ENCODE peak calls at places on chromosome 2, in four cellular contexts. One of them, this sample, is unnamed.

GRCh38 chr2:85131116-85131515 is 2.1 kb upstream of the TCF7L1 start:
- DNase-seq in caudate nucleus: no peak
- DNase-seq in left ventricle myocardium superior: no peak
- DNase-seq in neural crest cell: peak
- DNase-seq in this sample: peak

GRCh38 chr2:85698184-85698879 is 4.2 kb downstream of the GNLY start:
- DNase-seq in caudate nucleus: no peak
- DNase-seq in left ventricle myocardium superior: no peak
- DNase-seq in neural crest cell: no peak
- DNase-seq in this sample: no peak

GRCh38 chr2:188238386-188238785 is 53.3 kb upstream of the GULP1 start:
- DNase-seq in caudate nucleus: no peak
- DNase-seq in left ventricle myocardium superior: no peak
- DNase-seq in neural crest cell: no peak
- DNase-seq in this sample: no peak

GRCh38 chr2:20169796-20170467 is 55.0 kb downstream of the SDC1 start:
- DNase-seq in caudate nucleus: no peak
- DNase-seq in left ventricle myocardium superior: no peak
- DNase-seq in neural crest cell: no peak
- DNase-seq in this sample: no peak

GRCh38 chr2:64952896-64953482 is 36.2 kb upstream of the SLC1A4 start:
- DNase-seq in caudate nucleus: no peak
- DNase-seq in left ventricle myocardium superior: no peak
- DNase-seq in neural crest cell: no peak
- DNase-seq in this sample: no peak

GRCh38 chr2:207869784-207870778 is 100.4 kb upstream of the FZD5 start:
- DNase-seq in caudate nucleus: no peak
- DNase-seq in left ventricle myocardium superior: no peak
- DNase-seq in neural crest cell: no peak
- DNase-seq in this sample: no peak

GRCh38 chr2:53437371-53437770 is 330.2 kb upstream of the CHAC2 start:
- DNase-seq in caudate nucleus: no peak
- DNase-seq in left ventricle myocardium superior: no peak
- DNase-seq in neural crest cell: no peak
- DNase-seq in this sample: no peak

GRCh38 chr2:14827226-14828023 is 194.9 kb downstream of the LRATD1 start:
- DNase-seq in caudate nucleus: no peak
- DNase-seq in left ventricle myocardium superior: no peak
- DNase-seq in neural crest cell: no peak
- DNase-seq in this sample: no peak

GRCh38 chr2:235666240-235666781 is 172.5 kb downstream of the AGAP1 start:
- DNase-seq in caudate nucleus: no peak
- DNase-seq in left ventricle myocardium superior: no peak
- DNase-seq in neural crest cell: peak
- DNase-seq in this sample: peak

GRCh38 chr2:224973112-224974016 is 68.9 kb downstream of the DOCK10 start:
- DNase-seq in caudate nucleus: no peak
- DNase-seq in left ventricle myocardium superior: no peak
- DNase-seq in neural crest cell: no peak
- DNase-seq in this sample: no peak

GRCh38 chr2:121367246-121367900 is 82.4 kb upstream of the TFCP2L1 start:
- DNase-seq in caudate nucleus: no peak
- DNase-seq in left ventricle myocardium superior: no peak
- DNase-seq in neural crest cell: no peak
- DNase-seq in this sample: no peak

GRCh38 chr2:26189751-26190150 is 16.9 kb downstream of the GAREM2 start:
- DNase-seq in caudate nucleus: no peak
- DNase-seq in left ventricle myocardium superior: no peak
- DNase-seq in neural crest cell: no peak
- DNase-seq in this sample: no peak

GRCh38 chr2:101149241-101150192 is 1.7 kb downstream of the TBC1D8 start:
- DNase-seq in caudate nucleus: no peak
- DNase-seq in left ventricle myocardium superior: no peak
- DNase-seq in neural crest cell: no peak
- DNase-seq in this sample: no peak

GRCh38 chr2:231315896-231316295 is 79.6 kb upstream of the B3GNT7 start:
- DNase-seq in caudate nucleus: no peak
- DNase-seq in left ventricle myocardium superior: no peak
- DNase-seq in neural crest cell: no peak
- DNase-seq in this sample: no peak

GRCh38 chr2:112751451-112752197 is 12.8 kb downstream of the CKAP2L start:
- DNase-seq in caudate nucleus: no peak
- DNase-seq in left ventricle myocardium superior: no peak
- DNase-seq in neural crest cell: no peak
- DNase-seq in this sample: no peak

GRCh38 chr2:217074576-217075224 is 214.8 kb upstream of the TNP1 start:
- DNase-seq in caudate nucleus: no peak
- DNase-seq in left ventricle myocardium superior: no peak
- DNase-seq in neural crest cell: no peak
- DNase-seq in this sample: no peak

GRCh38 chr2:230898661-230899091 is 26.4 kb downstream of the GPR55 start:
- DNase-seq in caudate nucleus: no peak
- DNase-seq in left ventricle myocardium superior: no peak
- DNase-seq in neural crest cell: no peak
- DNase-seq in this sample: no peak

GRCh38 chr2:88810017-88810416 is 118.5 kb downstream of the RPIA start:
- DNase-seq in caudate nucleus: no peak
- DNase-seq in left ventricle myocardium superior: no peak
- DNase-seq in neural crest cell: no peak
- DNase-seq in this sample: no peak

GRCh38 chr2:203894262-203894661 is 26.7 kb downstream of the CTLA4 start:
- DNase-seq in caudate nucleus: no peak
- DNase-seq in left ventricle myocardium superior: no peak
- DNase-seq in neural crest cell: no peak
- DNase-seq in this sample: no peak

GRCh38 chr2:237581751-237582746 is 8.5 kb downstream of the RAB17 start:
- DNase-seq in caudate nucleus: no peak
- DNase-seq in left ventricle myocardium superior: peak
- DNase-seq in neural crest cell: peak
- DNase-seq in this sample: peak

GRCh38 chr2:64979744-64980143 is 9.5 kb upstream of the SLC1A4 start:
- DNase-seq in caudate nucleus: no peak
- DNase-seq in left ventricle myocardium superior: no peak
- DNase-seq in neural crest cell: no peak
- DNase-seq in this sample: no peak

GRCh38 chr2:26725516-26725810 is 32.9 kb downstream of the KCNK3 start:
- DNase-seq in caudate nucleus: no peak
- DNase-seq in left ventricle myocardium superior: peak
- DNase-seq in neural crest cell: no peak
- DNase-seq in this sample: no peak

GRCh38 chr2:47354013-47354816 is 48.7 kb upstream of the MSH2 start:
- DNase-seq in caudate nucleus: no peak
- DNase-seq in left ventricle myocardium superior: no peak
- DNase-seq in neural crest cell: no peak
- DNase-seq in this sample: no peak

GRCh38 chr2:9309147-9309546 is 102.5 kb downstream of the ASAP2 start:
- DNase-seq in caudate nucleus: no peak
- DNase-seq in left ventricle myocardium superior: no peak
- DNase-seq in neural crest cell: no peak
- DNase-seq in this sample: no peak

GRCh38 chr2:121530210-121530562 is 494 bp upstream of the RNU4ATAC start:
- DNase-seq in caudate nucleus: peak
- DNase-seq in left ventricle myocardium superior: peak
- DNase-seq in neural crest cell: peak
- DNase-seq in this sample: peak

GRCh38 chr2:85953476-85953875 is 64.7 kb upstream of the ST3GAL5 start:
- DNase-seq in caudate nucleus: no peak
- DNase-seq in left ventricle myocardium superior: no peak
- DNase-seq in neural crest cell: no peak
- DNase-seq in this sample: no peak

GRCh38 chr2:60888853-60889252 is 7.5 kb downstream of the REL start:
- DNase-seq in caudate nucleus: no peak
- DNase-seq in left ventricle myocardium superior: no peak
- DNase-seq in neural crest cell: no peak
- DNase-seq in this sample: no peak

GRCh38 chr2:29617351-29617750 is 304.0 kb downstream of the ALK start:
- DNase-seq in caudate nucleus: no peak
- DNase-seq in left ventricle myocardium superior: no peak
- DNase-seq in neural crest cell: no peak
- DNase-seq in this sample: no peak